ENCODE peak calls at places on chromosomes 1 and 21, in six cellular contexts. One of them, this sample, is unnamed.

GRCh38 chr1:34923490-34923889 is 6.0 kb downstream of the DLGAP3 start:
- DNase-seq in colonic mucosa: no peak
- DNase-seq in mammary epithelial cell: no peak
- DNase-seq in psoas muscle: no peak
- DNase-seq in ovary: no peak
- DNase-seq in uterus: no peak
- DNase-seq in this sample: no peak

GRCh38 chr21:35738342-35738961 is 321.9 kb downstream of the SETD4 start:
- DNase-seq in colonic mucosa: no peak
- DNase-seq in mammary epithelial cell: peak; percentile 36
- DNase-seq in psoas muscle: no peak
- DNase-seq in ovary: no peak
- DNase-seq in uterus: peak; percentile 18
- DNase-seq in this sample: peak; percentile 16

GRCh38 chr1:70146488-70146887 is 58.9 kb downstream of the LRRC40 start:
- DNase-seq in colonic mucosa: no peak
- DNase-seq in mammary epithelial cell: peak; percentile 43
- DNase-seq in psoas muscle: no peak
- DNase-seq in ovary: no peak
- DNase-seq in uterus: no peak
- DNase-seq in this sample: no peak

GRCh38 chr1:167447521-167448136 is 70.7 kb downstream of the CD247 start:
- DNase-seq in colonic mucosa: peak; percentile 63
- DNase-seq in mammary epithelial cell: peak; percentile 18
- DNase-seq in psoas muscle: no peak
- DNase-seq in ovary: no peak
- DNase-seq in uterus: peak; percentile 7
- DNase-seq in this sample: no peak

GRCh38 chr1:203124011-203124410 is 3.5 kb upstream of the ADORA1 start:
- DNase-seq in colonic mucosa: no peak
- DNase-seq in mammary epithelial cell: no peak
- DNase-seq in psoas muscle: no peak
- DNase-seq in ovary: no peak
- DNase-seq in uterus: no peak
- DNase-seq in this sample: no peak

GRCh38 chr1:218674280-218674773 is 329.2 kb downstream of the TGFB2 start:
- DNase-seq in colonic mucosa: no peak
- DNase-seq in mammary epithelial cell: no peak
- DNase-seq in psoas muscle: no peak
- DNase-seq in ovary: no peak
- DNase-seq in uterus: no peak
- DNase-seq in this sample: peak; percentile 11

GRCh38 chr21:14825405-14826032 is 239.3 kb downstream of the NRIP1 start:
- DNase-seq in colonic mucosa: no peak
- DNase-seq in mammary epithelial cell: no peak
- DNase-seq in psoas muscle: no peak
- DNase-seq in ovary: no peak
- DNase-seq in uterus: no peak
- DNase-seq in this sample: no peak

GRCh38 chr1:36085686-36086526 is 2.0 kb downstream of the TEKT2 start:
- DNase-seq in colonic mucosa: no peak
- DNase-seq in mammary epithelial cell: no peak
- DNase-seq in psoas muscle: no peak
- DNase-seq in ovary: no peak
- DNase-seq in uterus: no peak
- DNase-seq in this sample: no peak

GRCh38 chr21:46284077-46284644 is 1.2 kb downstream of the MCM3AP start:
- DNase-seq in colonic mucosa: peak; percentile 50
- DNase-seq in mammary epithelial cell: no peak
- DNase-seq in psoas muscle: no peak
- DNase-seq in ovary: no peak
- DNase-seq in uterus: no peak
- DNase-seq in this sample: no peak

GRCh38 chr1:234999513-234999940 is 129.1 kb downstream of the TOMM20 start:
- DNase-seq in colonic mucosa: no peak
- DNase-seq in mammary epithelial cell: no peak
- DNase-seq in psoas muscle: no peak
- DNase-seq in ovary: no peak
- DNase-seq in uterus: no peak
- DNase-seq in this sample: no peak

GRCh38 chr1:26237230-26237966 is 3.4 kb downstream of the CEP85 start:
- DNase-seq in colonic mucosa: no peak
- DNase-seq in mammary epithelial cell: peak; percentile 26
- DNase-seq in psoas muscle: no peak
- DNase-seq in ovary: no peak
- DNase-seq in uterus: no peak
- DNase-seq in this sample: no peak

GRCh38 chr1:161187311-161187710 is 10.0 kb upstream of the B4GALT3 start:
- DNase-seq in colonic mucosa: no peak
- DNase-seq in mammary epithelial cell: no peak
- DNase-seq in psoas muscle: no peak
- DNase-seq in ovary: no peak
- DNase-seq in uterus: no peak
- DNase-seq in this sample: no peak

GRCh38 chr1:214002472-214002871 is 14.7 kb downstream of the PROX1 start:
- DNase-seq in colonic mucosa: no peak
- DNase-seq in mammary epithelial cell: peak; percentile 14
- DNase-seq in psoas muscle: no peak
- DNase-seq in ovary: peak; percentile 37
- DNase-seq in uterus: no peak
- DNase-seq in this sample: no peak

GRCh38 chr1:105427543-105427942 is 1628.9 kb upstream of the PRMT6 start:
- DNase-seq in colonic mucosa: no peak
- DNase-seq in mammary epithelial cell: no peak
- DNase-seq in psoas muscle: no peak
- DNase-seq in ovary: no peak
- DNase-seq in uterus: no peak
- DNase-seq in this sample: no peak

GRCh38 chr21:36966846-36967657 is 583 bp upstream of the HLCS start:
- DNase-seq in colonic mucosa: no peak
- DNase-seq in mammary epithelial cell: no peak
- DNase-seq in psoas muscle: no peak
- DNase-seq in ovary: peak; percentile 63
- DNase-seq in uterus: no peak
- DNase-seq in this sample: no peak

GRCh38 chr1:161020573-161021167 is at the start of gene F11R:
- DNase-seq in colonic mucosa: peak; percentile 77
- DNase-seq in mammary epithelial cell: peak; percentile 87
- DNase-seq in psoas muscle: peak; percentile 23
- DNase-seq in ovary: peak; percentile 60
- DNase-seq in uterus: peak; percentile 20
- DNase-seq in this sample: peak; percentile 55

GRCh38 chr1:92079441-92079840 is 704 bp upstream of the BTBD8 start:
- DNase-seq in colonic mucosa: no peak
- DNase-seq in mammary epithelial cell: no peak
- DNase-seq in psoas muscle: no peak
- DNase-seq in ovary: peak; percentile 23
- DNase-seq in uterus: no peak
- DNase-seq in this sample: no peak

GRCh38 chr1:46393510-46393909 is 607 bp upstream of the FAAH start:
- DNase-seq in colonic mucosa: no peak
- DNase-seq in mammary epithelial cell: no peak
- DNase-seq in psoas muscle: no peak
- DNase-seq in ovary: no peak
- DNase-seq in uterus: no peak
- DNase-seq in this sample: no peak

GRCh38 chr1:79224537-79224936 is 218.0 kb upstream of the ADGRL4 start:
- DNase-seq in colonic mucosa: no peak
- DNase-seq in mammary epithelial cell: no peak
- DNase-seq in psoas muscle: no peak
- DNase-seq in ovary: no peak
- DNase-seq in uterus: no peak
- DNase-seq in this sample: no peak

GRCh38 chr1:66445492-66446181 is 88.3 kb upstream of the SGIP1 start:
- DNase-seq in colonic mucosa: no peak
- DNase-seq in mammary epithelial cell: no peak
- DNase-seq in psoas muscle: no peak
- DNase-seq in ovary: no peak
- DNase-seq in uterus: no peak
- DNase-seq in this sample: no peak

GRCh38 chr1:214224605-214225354 is 56.2 kb upstream of the SMYD2 start:
- DNase-seq in colonic mucosa: no peak
- DNase-seq in mammary epithelial cell: no peak
- DNase-seq in psoas muscle: peak; percentile 25
- DNase-seq in ovary: no peak
- DNase-seq in uterus: no peak
- DNase-seq in this sample: peak; percentile 17

GRCh38 chr1:56019472-56019871 is 559.9 kb downstream of the PLPP3 start:
- DNase-seq in colonic mucosa: no peak
- DNase-seq in mammary epithelial cell: peak; percentile 8
- DNase-seq in psoas muscle: no peak
- DNase-seq in ovary: no peak
- DNase-seq in uterus: no peak
- DNase-seq in this sample: no peak

GRCh38 chr21:44853601-44854390 is 19.7 kb downstream of the PTTG1IP start:
- DNase-seq in colonic mucosa: peak; percentile 63
- DNase-seq in mammary epithelial cell: no peak
- DNase-seq in psoas muscle: no peak
- DNase-seq in ovary: no peak
- DNase-seq in uterus: no peak
- DNase-seq in this sample: no peak

GRCh38 chr1:101316276-101316675 is 79.5 kb downstream of the S1PR1 start:
- DNase-seq in colonic mucosa: no peak
- DNase-seq in mammary epithelial cell: no peak
- DNase-seq in psoas muscle: no peak
- DNase-seq in ovary: no peak
- DNase-seq in uterus: no peak
- DNase-seq in this sample: no peak

GRCh38 chr1:23657659-23658275 is 33.8 kb upstream of the RPL11 start:
- DNase-seq in colonic mucosa: peak; percentile 53
- DNase-seq in mammary epithelial cell: peak; percentile 11
- DNase-seq in psoas muscle: peak; percentile 57
- DNase-seq in ovary: peak; percentile 45
- DNase-seq in uterus: peak; percentile 39
- DNase-seq in this sample: peak; percentile 51

GRCh38 chr1:235399661-235400060 is 32.4 kb downstream of the TBCE start:
- DNase-seq in colonic mucosa: no peak
- DNase-seq in mammary epithelial cell: no peak
- DNase-seq in psoas muscle: no peak
- DNase-seq in ovary: no peak
- DNase-seq in uterus: no peak
- DNase-seq in this sample: no peak

GRCh38 chr1:240109130-240109529 is 17.4 kb downstream of the FMN2 start:
- DNase-seq in colonic mucosa: no peak
- DNase-seq in mammary epithelial cell: no peak
- DNase-seq in psoas muscle: no peak
- DNase-seq in ovary: no peak
- DNase-seq in uterus: no peak
- DNase-seq in this sample: no peak

GRCh38 chr1:12059722-12060464 is 3.2 kb upstream of the TNFRSF8 start:
- DNase-seq in colonic mucosa: no peak
- DNase-seq in mammary epithelial cell: no peak
- DNase-seq in psoas muscle: no peak
- DNase-seq in ovary: no peak
- DNase-seq in uterus: no peak
- DNase-seq in this sample: no peak

GRCh38 chr1:83850849-83851248 is 148.1 kb downstream of the TTLL7 start:
- DNase-seq in colonic mucosa: no peak
- DNase-seq in mammary epithelial cell: no peak
- DNase-seq in psoas muscle: no peak
- DNase-seq in ovary: no peak
- DNase-seq in uterus: no peak
- DNase-seq in this sample: no peak

GRCh38 chr21:43767498-43767979 is 8.6 kb downstream of the CSTB start:
- DNase-seq in colonic mucosa: no peak
- DNase-seq in mammary epithelial cell: no peak
- DNase-seq in psoas muscle: no peak
- DNase-seq in ovary: no peak
- DNase-seq in uterus: no peak
- DNase-seq in this sample: no peak
- H3K27ac ChIP-seq in colonic mucosa: no peak overlapping the region
- H3K27ac ChIP-seq in mammary epithelial cell: peak overlapping the region; percentile 58
- H3K27ac ChIP-seq in psoas muscle: no peak overlapping the region
- H3K27ac ChIP-seq in ovary: no peak overlapping the region
- H3K27ac ChIP-seq in uterus: no peak overlapping the region
- H3K27ac ChIP-seq in this sample: no peak overlapping the region

GRCh38 chr1:152247316-152247715 is 23.3 kb upstream of the HRNR start:
- DNase-seq in colonic mucosa: no peak
- DNase-seq in mammary epithelial cell: no peak
- DNase-seq in psoas muscle: no peak
- DNase-seq in ovary: no peak
- DNase-seq in uterus: no peak
- DNase-seq in this sample: no peak
- H3K9me3 ChIP-seq in colonic mucosa: no peaks in the 10 kb centered on the region
- H3K9me3 ChIP-seq in mammary epithelial cell: no peaks in the 10 kb centered on the region
- H3K9me3 ChIP-seq in psoas muscle: no peaks in the 10 kb centered on the region
- H3K9me3 ChIP-seq in ovary: no peaks in the 10 kb centered on the region
- H3K9me3 ChIP-seq in uterus: no peaks in the 10 kb centered on the region
- H3K9me3 ChIP-seq in this sample: no peaks in the 10 kb centered on the region

GRCh38 chr1:212917134-212917485 is 33.2 kb upstream of the VASH2 start:
- DNase-seq in colonic mucosa: no peak
- DNase-seq in mammary epithelial cell: no peak
- DNase-seq in psoas muscle: no peak
- DNase-seq in ovary: no peak
- DNase-seq in uterus: no peak
- DNase-seq in this sample: no peak

GRCh38 chr1:212914789-212915188 is 35.6 kb upstream of the VASH2 start:
- DNase-seq in colonic mucosa: no peak
- DNase-seq in mammary epithelial cell: no peak
- DNase-seq in psoas muscle: no peak
- DNase-seq in ovary: no peak
- DNase-seq in uterus: no peak
- DNase-seq in this sample: no peak

GRCh38 chr1:212916395-212917133 is 33.8 kb upstream of the VASH2 start:
- DNase-seq in colonic mucosa: peak; percentile 29
- DNase-seq in mammary epithelial cell: peak; percentile 57
- DNase-seq in psoas muscle: peak; percentile 29
- DNase-seq in ovary: no peak
- DNase-seq in uterus: peak; percentile 32
- DNase-seq in this sample: peak; percentile 42

GRCh38 chr1:212917858-212918257 is 32.5 kb upstream of the VASH2 start:
- DNase-seq in colonic mucosa: no peak
- DNase-seq in mammary epithelial cell: no peak
- DNase-seq in psoas muscle: no peak
- DNase-seq in ovary: no peak
- DNase-seq in uterus: no peak
- DNase-seq in this sample: no peak

GRCh38 chr1:212915245-212916091 is 34.9 kb upstream of the VASH2 start:
- DNase-seq in colonic mucosa: no peak
- DNase-seq in mammary epithelial cell: no peak
- DNase-seq in psoas muscle: peak; percentile 47
- DNase-seq in ovary: peak; percentile 43
- DNase-seq in uterus: peak; percentile 72
- DNase-seq in this sample: peak; percentile 36
- TF ChIP-seq CTCF in colonic mucosa: no peak
- TF ChIP-seq CTCF in mammary epithelial cell: peak; percentile 19
- TF ChIP-seq CTCF in psoas muscle: no peak
- TF ChIP-seq CTCF in ovary: no peak
- TF ChIP-seq CTCF in uterus: no peak
- TF ChIP-seq CTCF in this sample: peak; percentile 43

DNA sequence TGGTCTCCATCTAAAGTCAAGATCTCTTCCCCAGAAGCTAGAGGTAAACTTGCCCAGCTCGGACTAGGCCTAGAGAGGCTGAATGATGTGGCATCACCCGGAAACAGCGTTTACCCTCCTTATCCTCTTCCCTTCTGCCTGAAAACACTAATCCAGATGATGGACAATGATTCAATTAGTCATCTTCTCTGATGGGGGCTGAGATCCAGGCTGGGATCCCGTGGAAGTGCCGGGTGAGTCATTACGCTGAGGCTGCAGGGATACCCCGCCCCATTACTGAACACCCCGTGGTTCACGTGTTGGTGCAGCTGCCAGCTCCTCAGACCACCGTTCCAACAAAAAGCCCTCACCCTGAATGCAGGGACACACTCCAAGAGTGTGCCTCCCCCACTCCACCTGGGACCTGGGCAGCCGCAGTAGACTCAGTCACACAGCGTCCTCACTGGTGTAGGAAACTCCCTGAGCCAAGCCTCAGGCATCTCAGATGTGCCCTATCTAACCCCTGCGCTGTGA is 2.0 kb downstream of the S100A6 start:
- DNase-seq in colonic mucosa: peak; percentile 68
- DNase-seq in mammary epithelial cell: peak; percentile 94
- DNase-seq in psoas muscle: peak; percentile 74
- DNase-seq in ovary: peak; percentile 58
- DNase-seq in uterus: peak; percentile 82
- DNase-seq in this sample: no peak
- H3K27ac ChIP-seq in colonic mucosa: peak overlapping the region; percentile 99
- H3K27ac ChIP-seq in mammary epithelial cell: peak overlapping the region; percentile 73
- H3K27ac ChIP-seq in psoas muscle: peak overlapping the region; percentile 46
- H3K27ac ChIP-seq in ovary: peak overlapping the region; percentile 51
- H3K27ac ChIP-seq in uterus: peak overlapping the region; percentile 99
- H3K27ac ChIP-seq in this sample: no peak overlapping the region

This sample was measured in heart right ventricle.